ENCODE peak calls at places on chromosomes 2 and 18, in five cellular contexts. R is tibial nerve; Q is heart right ventricle; K is astrocyte; F is CD8-positive, alpha-beta T cell. V is an unnamed sample.

GRCh38 chr18:56284319-56284718 is 354.1 kb downstream of the TXNL1 start:
- DNase-seq in F (no peak), K (peak; percentile 26), Q (no peak), R (no peak), V (no peak)

GRCh38 chr2:16750175-16750924 is 84.7 kb upstream of the CYRIA start:
- DNase-seq in F (no peak), Q (no peak), K (no peak), R (no peak), V (no peak)

GRCh38 chr2:70089220-70089945 is 2.1 kb downstream of the PCBP1 start:
- DNase-seq in R (no peak), Q (no peak), F (no peak), K (no peak), V (no peak)

GRCh38 chr2:101038455-101039255 is 36.6 kb downstream of the RPL31 start:
- DNase-seq in K (no peak), F (no peak), Q (no peak), R (no peak), V (no peak)

GRCh38 chr2:120702751-120703150 is 32.9 kb upstream of the GLI2 start:
- DNase-seq in Q (no peak), K (no peak), R (no peak), F (no peak), V (no peak)

GRCh38 chr2:231781798-231782726 is 980 bp upstream of the PDE6D start:
- DNase-seq in K (peak; percentile 53), R (no peak), Q (no peak), F (no peak), V (peak; percentile 76)

GRCh38 chr2:54558976-54559410 is 102.9 kb downstream of the SPTBN1 start:
- DNase-seq in Q (no peak), K (no peak), F (no peak), R (no peak), V (no peak)

GRCh38 chr2:24050041-24050655 is 607 bp downstream of the FKBP1B start:
- DNase-seq in K (no peak), R (no peak), F (no peak), Q (peak; percentile 36), V (no peak)

GRCh38 chr2:172455121-172455515 is 27.7 kb downstream of the ITGA6 start:
- DNase-seq in R (no peak), K (no peak), Q (no peak), F (no peak), V (no peak)

GRCh38 chr2:128769457-128770142 is 450.9 kb upstream of the HS6ST1 start:
- DNase-seq in K (no peak), R (no peak), Q (no peak), F (no peak), V (no peak)

GRCh38 chr18:60649816-60650215 is 277.2 kb upstream of the MC4R start:
- DNase-seq in Q (no peak), R (no peak), K (no peak), F (no peak), V (no peak)

GRCh38 chr2:173955004-173955403 is 10.2 kb downstream of the SP3 start:
- DNase-seq in F (no peak), Q (no peak), K (no peak), R (no peak), V (no peak)

GRCh38 chr2:173948827-173949226 is 16.3 kb downstream of the SP3 start:
- DNase-seq in K (no peak), Q (no peak), F (no peak), R (no peak), V (no peak)

GRCh38 chr2:173955867-173956266 is 9.3 kb downstream of the SP3 start:
- DNase-seq in K (no peak), Q (no peak), F (no peak), R (no peak), V (no peak)

GRCh38 chr2:173953047-173953424 is 12.1 kb downstream of the SP3 start:
- DNase-seq in F (no peak), Q (no peak), K (no peak), R (no peak), V (no peak)

GRCh38 chr2:173952267-173953046 is 12.7 kb downstream of the SP3 start:
- DNase-seq in R (no peak), F (no peak), K (no peak), Q (no peak), V (no peak)
- TF ChIP-seq CTCF in R (no peak), F (no peak), K (no peak), Q (no peak), V (peak; percentile 19)

DNA sequence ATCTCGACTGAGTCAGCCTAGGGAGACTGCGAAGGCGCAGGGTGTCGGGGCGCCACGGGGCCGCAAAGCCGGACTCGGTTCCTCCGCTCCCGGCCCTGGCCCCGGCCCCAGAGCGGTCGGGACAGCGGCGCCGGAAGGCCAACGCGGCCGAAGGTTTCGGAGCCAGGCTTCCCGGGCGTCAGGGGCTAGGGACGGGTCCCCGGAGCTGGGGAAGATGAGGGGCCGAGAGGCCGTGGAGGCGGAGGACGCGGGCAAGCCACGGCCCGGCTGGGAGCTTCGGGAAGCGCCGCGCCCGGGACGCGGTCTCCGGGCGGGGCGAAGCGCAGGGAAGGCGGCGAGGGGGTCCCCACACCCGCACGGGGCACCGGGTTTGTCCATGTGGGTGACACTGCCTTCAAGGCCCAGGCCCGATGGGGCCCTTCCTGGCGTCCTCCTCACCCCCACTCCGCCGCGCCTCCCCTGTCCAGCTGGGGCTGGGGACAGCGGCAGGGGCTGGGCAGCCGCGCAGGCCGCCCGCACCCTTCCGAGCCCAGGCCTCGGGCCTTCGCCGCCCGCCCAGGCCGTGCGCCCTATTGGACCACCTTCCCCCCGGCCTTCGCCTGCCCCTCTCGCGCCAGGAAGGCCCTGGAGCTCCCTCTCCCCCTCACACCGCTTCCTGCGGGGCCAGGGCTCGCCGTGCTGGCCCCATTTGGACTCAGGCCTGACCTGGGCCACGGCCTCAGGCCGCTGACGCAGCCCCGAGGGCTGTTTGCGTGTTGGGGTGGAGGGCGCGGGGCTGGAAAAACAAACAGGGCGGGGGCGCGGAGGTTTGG is 12.6 kb upstream of the SIX3 start:
- DNase-seq in Q (no peak), R (no peak), F (no peak), K (no peak), V (no peak)
- H3K27me3 ChIP-seq in Q (peaks cover 100% of the 10 kb centered on the region), R (no peaks in the 10 kb centered on the region), F (peaks cover 15% of the 10 kb centered on the region), K (peaks cover 93% of the 10 kb centered on the region), V (peaks cover 100% of the 10 kb centered on the region)

GRCh38 chr2:46724107-46724506 is 191.5 kb downstream of the MCFD2 start:
- DNase-seq in K (no peak), R (no peak), Q (no peak), F (no peak), V (no peak)
- H3K4me1 ChIP-seq in K (peaks cover 22% of the 10 kb centered on the region), R (peaks cover 5% of the 10 kb centered on the region), Q (peaks cover 13% of the 10 kb centered on the region), F (peaks cover 22% of the 10 kb centered on the region), V (peaks cover 9% of the 10 kb centered on the region)

GRCh38 chr2:239195318-239195871 is 205.4 kb downstream of the HDAC4 start:
- DNase-seq in F (no peak), Q (no peak), K (peak; percentile 5), R (no peak), V (no peak)

GRCh38 chr2:239192975-239193374 is 207.8 kb downstream of the HDAC4 start:
- DNase-seq in R (no peak), F (no peak), Q (no peak), K (no peak), V (no peak)

GRCh38 chr2:239193426-239193825 is 207.4 kb downstream of the HDAC4 start:
- DNase-seq in Q (no peak), F (no peak), R (no peak), K (no peak), V (no peak)

GRCh38 chr2:239194731-239195317 is 206.0 kb downstream of the HDAC4 start:
- DNase-seq in F (no peak), K (no peak), R (no peak), Q (no peak), V (no peak)

DNA sequence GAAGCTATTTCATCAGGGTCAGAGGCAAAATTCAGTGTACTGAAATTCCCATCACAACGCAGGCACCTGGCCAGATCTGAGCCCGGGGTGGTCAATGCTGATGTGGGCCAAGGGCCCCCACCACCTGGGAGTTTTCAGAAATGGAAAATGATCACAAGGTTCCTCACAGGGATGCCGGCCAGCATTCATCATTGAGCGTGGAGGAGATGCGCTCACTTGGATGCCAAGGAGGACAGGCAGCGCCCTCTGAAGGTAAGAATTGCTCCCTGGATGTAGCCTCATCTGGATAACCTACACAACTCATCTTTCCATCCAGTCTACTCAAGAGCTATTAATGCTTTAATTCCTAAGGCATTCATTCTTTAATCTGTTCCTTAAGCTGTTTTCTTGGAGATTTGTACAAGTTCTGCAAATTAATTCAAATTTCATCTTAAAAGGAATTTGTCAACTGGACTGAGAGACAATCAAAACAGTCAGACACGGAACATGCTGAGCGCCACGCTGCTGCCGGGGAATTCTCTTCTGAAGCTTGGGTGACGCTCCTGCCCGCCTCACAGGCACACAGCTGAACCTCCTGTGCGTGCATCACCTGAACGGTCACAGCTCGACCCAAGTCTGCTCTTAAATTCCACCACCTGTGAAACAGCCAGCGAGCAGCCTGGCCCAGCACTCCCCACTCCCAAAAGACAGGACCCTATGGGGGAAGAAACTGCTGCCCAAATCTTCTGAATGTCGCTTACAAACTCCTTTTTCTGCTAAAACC is 206.7 kb downstream of the HDAC4 start:
- DNase-seq in Q (no peak), K (no peak), F (no peak), R (no peak), V (no peak)
- TF ChIP-seq CTCF in Q (no peak), K (no peak), F (no peak), R (no peak), V (peak; percentile 36)

GRCh38 chr2:119011162-119011909 is 69.3 kb downstream of the MARCO start:
- DNase-seq in K (peak; percentile 9), Q (peak; percentile 65), F (no peak), R (no peak), V (no peak)

GRCh38 chr2:119013640-119014039 is 71.6 kb downstream of the MARCO start:
- DNase-seq in Q (no peak), F (no peak), R (no peak), K (no peak), V (no peak)

GRCh38 chr2:119012345-119013301 is 70.6 kb downstream of the MARCO start:
- DNase-seq in K (no peak), R (no peak), Q (no peak), F (no peak), V (no peak)

GRCh38 chr2:119010336-119010735 is 68.3 kb downstream of the MARCO start:
- DNase-seq in Q (no peak), K (no peak), F (no peak), R (no peak), V (no peak)

DNA sequence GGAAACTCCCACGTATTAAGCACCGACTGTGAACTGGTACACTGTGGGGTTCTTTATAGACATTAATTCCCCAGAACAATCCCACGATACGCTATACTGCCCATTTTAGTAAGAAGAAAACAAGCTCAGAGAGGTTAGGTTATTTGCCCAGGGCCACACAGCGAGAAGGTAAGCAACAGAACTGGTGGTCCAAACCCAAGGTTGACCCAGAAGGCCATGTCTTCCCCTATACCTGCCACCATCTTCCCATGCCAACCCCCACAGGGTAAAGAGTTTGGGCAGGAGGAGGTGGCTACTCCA is 69.9 kb downstream of the MARCO start:
- DNase-seq in K (no peak), R (no peak), F (no peak), Q (no peak), V (no peak)
- H3K27me3 ChIP-seq in K (peaks cover 5% of the 10 kb centered on the region), R (no peaks in the 10 kb centered on the region), F (peaks cover 7% of the 10 kb centered on the region), Q (peaks cover 53% of the 10 kb centered on the region), V (peaks cover 64% of the 10 kb centered on the region)